ENCODE peak calls at places on chromosomes 16 and 17, in seven cellular contexts. P is neural progenitor cell, S is SK-N-SH, H is HCT116, J is hepatocyte, M is GM23338, E is PC-3. G is an unnamed sample.

GRCh38 chr16:81601601-81602251 is 157.1 kb downstream of the CMIP start:
- DNase-seq in P (no peak), S (peak), H (no peak), J (no peak), M (no peak), E (peak), G (no peak)

GRCh38 chr17:45019177-45019711 is 32.2 kb downstream of the DCAKD start:
- DNase-seq in P (peak), S (peak), H (no peak), J (peak), M (peak), E (peak), G (peak)

GRCh38 chr17:74975943-74976342 is 3.4 kb upstream of the HID1 start:
- DNase-seq in P (no peak), S (no peak), H (no peak), J (no peak), M (no peak), E (no peak), G (no peak)

GRCh38 chr16:67674851-67675578 is 8.4 kb downstream of the C16orf86 start:
- DNase-seq in P (no peak), S (no peak), H (no peak), J (no peak), M (no peak), E (no peak), G (no peak)

GRCh38 chr17:80822021-80822699 is 169.5 kb upstream of the CHMP6 start:
- DNase-seq in P (no peak), S (no peak), H (no peak), J (no peak), M (no peak), E (no peak), G (no peak)

GRCh38 chr16:11240636-11241473 is 15.1 kb downstream of the SOCS1 start:
- DNase-seq in P (no peak), S (no peak), H (no peak), J (no peak), M (peak), E (no peak), G (no peak)

GRCh38 chr17:65066858-65067257 is 10.3 kb upstream of the GNA13 start:
- DNase-seq in P (no peak), S (no peak), H (no peak), J (no peak), M (no peak), E (no peak), G (no peak)

GRCh38 chr16:86031141-86031678 is 132.2 kb downstream of the IRF8 start:
- DNase-seq in P (no peak), S (no peak), H (no peak), J (no peak), M (peak), E (no peak), G (no peak)

GRCh38 chr17:32971171-32971570 is 20.5 kb upstream of the SPACA3 start:
- DNase-seq in P (no peak), S (no peak), H (no peak), J (no peak), M (no peak), E (peak), G (no peak)

GRCh38 chr16:83002351-83003334 is 375.9 kb downstream of the CDH13 start:
- DNase-seq in P (no peak), S (no peak), H (no peak), J (no peak), M (no peak), E (no peak), G (no peak)

GRCh38 chr17:67689534-67690177 is 28.1 kb upstream of the NOL11 start:
- DNase-seq in P (peak), S (peak), H (peak), J (peak), M (peak), E (peak), G (peak)

GRCh38 chr16:56279132-56279531 is 87.8 kb downstream of the GNAO1 start:
- DNase-seq in P (no peak), S (no peak), H (no peak), J (peak), M (no peak), E (peak), G (no peak)

GRCh38 chr16:84484579-84485254 is 19.7 kb downstream of the MEAK7 start:
- DNase-seq in P (peak), S (peak), H (peak), J (peak), M (peak), E (peak), G (peak)

GRCh38 chr16:50438041-50438437 is 69.3 kb upstream of the BRD7 start:
- DNase-seq in P (no peak), S (no peak), H (no peak), J (no peak), M (no peak), E (no peak), G (no peak)

GRCh38 chr16:88274847-88275246 is 107.9 kb upstream of the ZNF469 start:
- DNase-seq in P (no peak), S (peak), H (no peak), J (no peak), M (no peak), E (no peak), G (no peak)

GRCh38 chr17:28405632-28406477 is at the start of gene SLC46A1:
- DNase-seq in P (peak), S (peak), H (no peak), J (peak), M (peak), E (peak), G (no peak)
- TF ChIP-seq CTCF in P (no peak), S (no peak), H (no peak), J (no peak), M (no peak), E (no peak), G (no peak)

DNA sequence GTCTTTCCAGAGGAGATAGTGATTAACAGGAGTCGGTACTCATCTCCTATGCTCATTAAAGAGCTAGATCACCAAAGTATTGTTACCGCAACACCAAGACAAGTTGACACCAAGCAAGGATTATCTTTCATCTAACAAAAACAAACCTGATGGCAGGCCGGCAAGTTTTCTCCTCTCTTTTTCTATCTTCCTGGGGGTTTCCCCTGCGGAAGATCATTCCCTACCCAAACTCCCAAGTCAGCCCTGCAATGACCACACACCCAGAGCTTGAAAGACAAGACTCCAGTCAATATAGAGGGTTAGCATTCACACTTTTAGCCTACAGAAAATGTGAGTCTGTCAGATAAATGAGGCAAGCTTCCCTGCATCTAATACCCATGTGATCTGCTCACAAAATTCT is 312.1 kb downstream of the SOX9 start:
- DNase-seq in P (no peak), S (no peak), H (no peak), J (no peak), M (no peak), E (no peak), G (no peak)
- H3K4me2 ChIP-seq in P (no peak), S (peak), H (no peak), J (peak), M (no peak), E (no peak), G (no peak)

DNA sequence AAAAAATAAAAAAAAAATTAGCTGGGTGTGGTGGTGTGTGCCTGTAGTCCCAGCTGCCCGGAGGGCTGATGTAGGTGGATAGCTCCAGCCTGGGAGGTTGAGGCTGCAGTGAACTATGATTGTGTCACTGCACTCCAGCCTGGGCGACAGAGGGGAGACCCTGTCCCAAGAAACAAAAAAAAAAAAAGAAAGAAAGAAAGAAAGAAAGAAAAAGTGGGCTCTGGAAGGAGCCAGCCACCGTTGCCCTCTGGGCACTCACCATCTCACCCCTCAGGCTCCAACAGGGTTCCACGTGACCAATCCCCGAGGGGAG is 87.3 kb upstream of the TOB1 start:
- DNase-seq in P (no peak), S (no peak), H (no peak), J (no peak), M (no peak), E (no peak), G (no peak)
- TF ChIP-seq EZH2phosphoT487 in P (no peak), S (no peak), H (no peak), J (no peak), M (no peak), E (no peak), G (no peak)

GRCh38 chr16:28553776-28554633 is at the start of gene SGF29:
- DNase-seq in P (peak), S (peak), H (peak), J (peak), M (peak), E (peak), G (peak)
- TF ChIP-seq CTCF in P (peak), S (peak), H (peak), J (peak), M (peak), E (peak), G (peak)

GRCh38 chr17:34825102-34825501 is 136.2 kb downstream of the CCT6B start:
- DNase-seq in P (no peak), S (no peak), H (no peak), J (no peak), M (no peak), E (no peak), G (no peak)

GRCh38 chr17:34827008-34827407 is 134.3 kb downstream of the CCT6B start:
- DNase-seq in P (no peak), S (no peak), H (no peak), J (peak), M (no peak), E (peak), G (no peak)

GRCh38 chr17:34823023-34823422 is 138.2 kb downstream of the CCT6B start:
- DNase-seq in P (no peak), S (no peak), H (no peak), J (no peak), M (no peak), E (no peak), G (no peak)

GRCh38 chr17:34825884-34826283 is 135.4 kb downstream of the CCT6B start:
- DNase-seq in P (no peak), S (no peak), H (no peak), J (no peak), M (no peak), E (no peak), G (no peak)

GRCh38 chr17:34826332-34826731 is 134.9 kb downstream of the CCT6B start:
- DNase-seq in P (no peak), S (peak), H (no peak), J (no peak), M (no peak), E (peak), G (no peak)
- H3K4me2 ChIP-seq in P (no peak), S (no peak), H (peak), J (no peak), M (no peak), E (no peak), G (no peak)

GRCh38 chr17:42547001-42547461 is 5.7 kb upstream of the HSD17B1 start:
- DNase-seq in P (no peak), S (no peak), H (no peak), J (no peak), M (no peak), E (no peak), G (no peak)

GRCh38 chr17:42547698-42548069 is 5.0 kb upstream of the HSD17B1 start:
- DNase-seq in P (no peak), S (no peak), H (no peak), J (no peak), M (no peak), E (no peak), G (no peak)

GRCh38 chr17:42544874-42545283 is 7.8 kb upstream of the HSD17B1 start:
- DNase-seq in P (no peak), S (no peak), H (no peak), J (no peak), M (no peak), E (no peak), G (no peak)

GRCh38 chr17:42548993-42549755 is 3.5 kb upstream of the HSD17B1 start:
- DNase-seq in P (no peak), S (no peak), H (no peak), J (no peak), M (no peak), E (no peak), G (no peak)

DNA sequence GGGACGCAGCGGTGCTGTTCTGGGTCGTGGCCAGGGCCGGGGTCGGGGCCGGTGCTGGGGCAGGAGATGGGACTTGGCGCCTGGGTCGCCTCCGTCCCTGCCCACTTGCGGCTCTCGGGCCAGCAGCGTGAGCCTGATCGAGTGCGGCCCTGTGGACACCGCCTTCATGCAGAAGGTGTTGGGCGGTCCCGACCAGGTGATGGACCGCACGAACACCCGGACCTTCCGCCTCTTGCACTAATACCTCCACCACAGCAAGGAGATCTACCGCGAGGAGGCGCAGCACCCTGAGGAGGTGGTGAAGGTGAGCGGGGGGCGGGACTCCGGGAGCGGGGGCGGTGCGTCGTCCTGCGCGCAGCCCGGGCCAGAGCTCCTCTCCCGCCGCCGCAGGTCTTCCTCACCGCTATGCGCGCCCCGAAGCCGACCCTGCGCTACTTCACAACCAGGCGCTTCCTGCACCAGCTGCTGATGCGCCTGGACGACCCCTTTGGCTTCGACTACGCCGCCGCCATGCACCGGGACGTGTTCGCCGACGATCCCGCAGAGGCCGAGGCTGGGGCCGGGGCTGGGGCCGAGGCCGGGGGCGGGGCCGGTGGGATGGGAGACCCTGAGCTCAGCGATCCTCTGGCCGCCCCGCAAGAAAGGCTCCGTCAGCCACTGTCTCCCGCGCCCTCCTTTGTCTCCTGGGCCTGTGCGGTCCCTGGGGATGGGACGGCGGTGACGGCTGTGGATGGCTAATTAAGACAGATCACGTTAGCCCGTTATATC is 4.5 kb upstream of the HSD17B1 start:
- DNase-seq in P (peak), S (peak), H (no peak), J (peak), M (peak), E (peak), G (peak)
- TF ChIP-seq EZH2phosphoT487 in P (peak), S (no peak), H (no peak), J (no peak), M (no peak), E (no peak), G (no peak)

GRCh38 chr17:15260376-15261062 is 4.6 kb downstream of the PMP22 start:
- DNase-seq in P (peak), S (peak), H (no peak), J (peak), M (peak), E (peak), G (no peak)

GRCh38 chr17:15262291-15263205 is 2.6 kb downstream of the PMP22 start:
- DNase-seq in P (peak), S (peak), H (peak), J (peak), M (peak), E (peak), G (no peak)

GRCh38 chr17:15263206-15263579 is 1.9 kb downstream of the PMP22 start:
- DNase-seq in P (peak), S (peak), H (no peak), J (peak), M (peak), E (peak), G (no peak)

GRCh38 chr17:15261818-15262290 is 3.3 kb downstream of the PMP22 start:
- DNase-seq in P (peak), S (no peak), H (no peak), J (no peak), M (peak), E (peak), G (no peak)

GRCh38 chr17:15261063-15261817 is 3.9 kb downstream of the PMP22 start:
- DNase-seq in P (peak), S (peak), H (no peak), J (peak), M (peak), E (peak), G (no peak)
- TF ChIP-seq CTCF in P (no peak), S (no peak), H (no peak), J (no peak), M (no peak), E (no peak), G (no peak)

GRCh38 chr17:48250949-48251348 is 143.4 kb downstream of the SNX11 start:
- DNase-seq in P (no peak), S (no peak), H (no peak), J (no peak), M (no peak), E (no peak), G (no peak)
- H3K4me2 ChIP-seq in P (no peak), S (no peak), H (no peak), J (peak), M (peak), E (peak), G (no peak)